ENCODE peak calls at places on chromosomes 16 and 17, in eight cellular contexts. One of them, this sample, is unnamed.

GRCh38 chr16:83648347-83648746 is 159.4 kb upstream of the HSBP1 start:
- DNase-seq in A549: no peak
- DNase-seq in left ventricle myocardium inferior: no peak
- DNase-seq in upper lobe of right lung: no peak
- DNase-seq in sigmoid colon: no peak
- DNase-seq in H9: no peak
- DNase-seq in keratinocyte: no peak
- DNase-seq in lower lobe of right lung: no peak
- DNase-seq in this sample: no peak

GRCh38 chr16:29668267-29668666 is 5.2 kb downstream of the SPN start:
- DNase-seq in A549: no peak
- DNase-seq in left ventricle myocardium inferior: no peak
- DNase-seq in upper lobe of right lung: no peak
- DNase-seq in sigmoid colon: no peak
- DNase-seq in H9: no peak
- DNase-seq in keratinocyte: no peak
- DNase-seq in lower lobe of right lung: no peak
- DNase-seq in this sample: no peak

GRCh38 chr16:85626191-85626951 is 13.2 kb downstream of the GSE1 start:
- DNase-seq in A549: no peak
- DNase-seq in left ventricle myocardium inferior: peak; percentile 40
- DNase-seq in upper lobe of right lung: no peak
- DNase-seq in sigmoid colon: no peak
- DNase-seq in H9: peak; percentile 62
- DNase-seq in keratinocyte: no peak
- DNase-seq in lower lobe of right lung: no peak
- DNase-seq in this sample: peak; percentile 92

GRCh38 chr17:79028496-79029326 is 4.7 kb downstream of the C1QTNF1 start:
- DNase-seq in A549: no peak
- DNase-seq in left ventricle myocardium inferior: no peak
- DNase-seq in upper lobe of right lung: peak; percentile 40
- DNase-seq in sigmoid colon: peak; percentile 59
- DNase-seq in H9: no peak
- DNase-seq in keratinocyte: no peak
- DNase-seq in lower lobe of right lung: no peak
- DNase-seq in this sample: no peak

GRCh38 chr17:72804949-72805348 is 287.5 kb downstream of the SLC39A11 start:
- DNase-seq in A549: no peak
- DNase-seq in left ventricle myocardium inferior: no peak
- DNase-seq in upper lobe of right lung: no peak
- DNase-seq in sigmoid colon: no peak
- DNase-seq in H9: no peak
- DNase-seq in keratinocyte: no peak
- DNase-seq in lower lobe of right lung: no peak
- DNase-seq in this sample: no peak

GRCh38 chr16:89721644-89722391 is 481 bp downstream of the ZNF276 start:
- DNase-seq in A549: peak; percentile 42
- DNase-seq in left ventricle myocardium inferior: peak; percentile 69
- DNase-seq in upper lobe of right lung: peak; percentile 90
- DNase-seq in sigmoid colon: no peak
- DNase-seq in H9: no peak
- DNase-seq in keratinocyte: no peak
- DNase-seq in lower lobe of right lung: peak; percentile 89
- DNase-seq in this sample: peak; percentile 62

GRCh38 chr16:12250578-12250977 is 274.0 kb downstream of the SNX29 start:
- DNase-seq in A549: no peak
- DNase-seq in left ventricle myocardium inferior: no peak
- DNase-seq in upper lobe of right lung: no peak
- DNase-seq in sigmoid colon: no peak
- DNase-seq in H9: no peak
- DNase-seq in keratinocyte: no peak
- DNase-seq in lower lobe of right lung: no peak
- DNase-seq in this sample: no peak

GRCh38 chr16:50103764-50104163 is 38.0 kb downstream of the HEATR3 start:
- DNase-seq in A549: no peak
- DNase-seq in left ventricle myocardium inferior: no peak
- DNase-seq in upper lobe of right lung: no peak
- DNase-seq in sigmoid colon: no peak
- DNase-seq in H9: no peak
- DNase-seq in keratinocyte: no peak
- DNase-seq in lower lobe of right lung: no peak
- DNase-seq in this sample: no peak

GRCh38 chr17:82204831-82205719 is 7.6 kb downstream of the CCDC57 start:
- DNase-seq in A549: peak; percentile 70
- DNase-seq in left ventricle myocardium inferior: no peak
- DNase-seq in upper lobe of right lung: no peak
- DNase-seq in sigmoid colon: no peak
- DNase-seq in H9: no peak
- DNase-seq in keratinocyte: no peak
- DNase-seq in lower lobe of right lung: no peak
- DNase-seq in this sample: no peak

GRCh38 chr16:76583466-76583865 is 306.3 kb downstream of the CNTNAP4 start:
- DNase-seq in A549: no peak
- DNase-seq in left ventricle myocardium inferior: peak; percentile 22
- DNase-seq in upper lobe of right lung: no peak
- DNase-seq in sigmoid colon: no peak
- DNase-seq in H9: no peak
- DNase-seq in keratinocyte: no peak
- DNase-seq in lower lobe of right lung: no peak
- DNase-seq in this sample: no peak

GRCh38 chr17:7280519-7281073 is 922 bp upstream of the SLC2A4 start:
- DNase-seq in A549: peak; percentile 96
- DNase-seq in left ventricle myocardium inferior: peak; percentile 85
- DNase-seq in upper lobe of right lung: peak; percentile 91
- DNase-seq in sigmoid colon: peak; percentile 91
- DNase-seq in H9: peak; percentile 98
- DNase-seq in keratinocyte: peak; percentile 75
- DNase-seq in lower lobe of right lung: peak; percentile 86
- DNase-seq in this sample: peak; percentile 92

GRCh38 chr16:29662000-29662728 is 883 bp upstream of the SPN start:
- DNase-seq in A549: no peak
- DNase-seq in left ventricle myocardium inferior: no peak
- DNase-seq in upper lobe of right lung: no peak
- DNase-seq in sigmoid colon: no peak
- DNase-seq in H9: no peak
- DNase-seq in keratinocyte: no peak
- DNase-seq in lower lobe of right lung: no peak
- DNase-seq in this sample: no peak

GRCh38 chr17:43900858-43901754 is 6.2 kb downstream of the MPP2 start:
- DNase-seq in A549: peak; percentile 72
- DNase-seq in left ventricle myocardium inferior: no peak
- DNase-seq in upper lobe of right lung: no peak
- DNase-seq in sigmoid colon: no peak
- DNase-seq in H9: peak; percentile 59
- DNase-seq in keratinocyte: no peak
- DNase-seq in lower lobe of right lung: no peak
- DNase-seq in this sample: peak; percentile 18

GRCh38 chr16:52450906-52451305 is 96.0 kb downstream of the TOX3 start:
- DNase-seq in A549: no peak
- DNase-seq in left ventricle myocardium inferior: no peak
- DNase-seq in upper lobe of right lung: no peak
- DNase-seq in sigmoid colon: no peak
- DNase-seq in H9: no peak
- DNase-seq in keratinocyte: no peak
- DNase-seq in lower lobe of right lung: no peak
- DNase-seq in this sample: no peak

GRCh38 chr17:76493505-76494167 is 7.6 kb downstream of the RHBDF2 start:
- DNase-seq in A549: no peak
- DNase-seq in left ventricle myocardium inferior: no peak
- DNase-seq in upper lobe of right lung: no peak
- DNase-seq in sigmoid colon: no peak
- DNase-seq in H9: no peak
- DNase-seq in keratinocyte: no peak
- DNase-seq in lower lobe of right lung: no peak
- DNase-seq in this sample: no peak

GRCh38 chr17:78667741-78668640 is 90.8 kb upstream of the DNAH17 start:
- DNase-seq in A549: no peak
- DNase-seq in left ventricle myocardium inferior: no peak
- DNase-seq in upper lobe of right lung: peak; percentile 23
- DNase-seq in sigmoid colon: no peak
- DNase-seq in H9: no peak
- DNase-seq in keratinocyte: no peak
- DNase-seq in lower lobe of right lung: no peak
- DNase-seq in this sample: no peak

GRCh38 chr17:34252890-34253525 is 2.1 kb upstream of the CCL2 start:
- DNase-seq in A549: no peak
- DNase-seq in left ventricle myocardium inferior: no peak
- DNase-seq in upper lobe of right lung: no peak
- DNase-seq in sigmoid colon: no peak
- DNase-seq in H9: no peak
- DNase-seq in keratinocyte: no peak
- DNase-seq in lower lobe of right lung: no peak
- DNase-seq in this sample: no peak
- H3K4me1 ChIP-seq in A549: peaks cover 77% of the 10 kb centered on the region
- H3K4me1 ChIP-seq in left ventricle myocardium inferior: peaks cover 92% of the 10 kb centered on the region
- H3K4me1 ChIP-seq in upper lobe of right lung: peaks cover 75% of the 10 kb centered on the region
- H3K4me1 ChIP-seq in sigmoid colon: peaks cover 76% of the 10 kb centered on the region
- H3K4me1 ChIP-seq in H9: peaks cover 4% of the 10 kb centered on the region
- H3K4me1 ChIP-seq in keratinocyte: peaks cover 26% of the 10 kb centered on the region
- H3K4me1 ChIP-seq in lower lobe of right lung: peaks cover 86% of the 10 kb centered on the region
- H3K4me1 ChIP-seq in this sample: peaks cover 13% of the 10 kb centered on the region

DNA sequence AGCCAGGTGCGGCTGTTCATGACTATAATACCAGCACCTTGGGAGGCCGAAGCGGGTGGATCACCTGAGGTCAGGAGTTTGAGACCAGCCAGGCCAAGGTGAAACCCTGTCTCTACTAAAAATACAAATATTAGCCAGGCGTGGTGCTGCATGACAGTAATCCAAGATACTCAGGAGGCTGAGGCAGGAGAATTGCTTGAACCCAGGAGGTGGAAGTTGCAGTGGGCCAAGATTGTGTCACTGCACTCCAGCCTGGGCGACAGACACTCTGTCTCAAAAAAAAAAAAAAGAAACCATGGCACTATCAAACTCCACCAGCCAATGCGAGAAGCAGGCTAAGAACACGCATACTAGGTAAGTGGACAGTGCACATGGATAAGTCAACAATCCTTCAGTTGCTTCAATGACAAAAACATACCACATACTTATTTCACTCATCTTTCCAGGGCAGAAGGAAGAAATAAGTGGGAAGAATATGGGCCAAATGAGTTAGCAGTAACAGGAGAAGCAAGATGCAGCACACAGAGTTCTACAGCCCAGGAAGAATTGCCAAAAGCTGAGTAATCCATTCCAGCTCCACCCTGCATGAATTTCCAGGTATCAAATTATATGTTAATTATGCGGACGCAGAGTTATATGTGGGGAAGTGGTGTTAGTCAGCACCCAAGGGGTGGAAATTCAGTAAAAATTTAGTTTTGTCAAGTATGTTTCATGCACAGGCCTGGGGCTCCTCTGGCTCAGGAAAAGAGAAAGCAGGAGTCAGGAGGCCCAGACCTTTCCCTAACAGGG is 58.5 kb downstream of the ZFHX3 start:
- DNase-seq in A549: no peak
- DNase-seq in left ventricle myocardium inferior: no peak
- DNase-seq in upper lobe of right lung: no peak
- DNase-seq in sigmoid colon: peak; percentile 78
- DNase-seq in H9: no peak
- DNase-seq in keratinocyte: peak; percentile 63
- DNase-seq in lower lobe of right lung: no peak
- DNase-seq in this sample: no peak
- H3K4me1 ChIP-seq in A549: peaks cover 55% of the 10 kb centered on the region
- H3K4me1 ChIP-seq in left ventricle myocardium inferior: peaks cover 96% of the 10 kb centered on the region
- H3K4me1 ChIP-seq in upper lobe of right lung: peaks cover 56% of the 10 kb centered on the region
- H3K4me1 ChIP-seq in sigmoid colon: peaks cover 83% of the 10 kb centered on the region
- H3K4me1 ChIP-seq in H9: peaks cover 6% of the 10 kb centered on the region
- H3K4me1 ChIP-seq in keratinocyte: peaks cover 53% of the 10 kb centered on the region
- H3K4me1 ChIP-seq in lower lobe of right lung: peaks cover 66% of the 10 kb centered on the region
- H3K4me1 ChIP-seq in this sample: peaks cover 43% of the 10 kb centered on the region

GRCh38 chr16:87853411-87854052 is 15.8 kb downstream of the SLC7A5 start:
- DNase-seq in A549: peak; percentile 82
- DNase-seq in left ventricle myocardium inferior: peak; percentile 94
- DNase-seq in upper lobe of right lung: peak; percentile 97
- DNase-seq in sigmoid colon: peak; percentile 98
- DNase-seq in H9: peak; percentile 88
- DNase-seq in keratinocyte: peak; percentile 87
- DNase-seq in lower lobe of right lung: peak; percentile 96
- DNase-seq in this sample: peak; percentile 88
- H3K4me1 ChIP-seq in A549: peaks cover 98% of the 10 kb centered on the region
- H3K4me1 ChIP-seq in left ventricle myocardium inferior: peaks cover 49% of the 10 kb centered on the region
- H3K4me1 ChIP-seq in upper lobe of right lung: peaks cover 31% of the 10 kb centered on the region
- H3K4me1 ChIP-seq in sigmoid colon: peaks cover 63% of the 10 kb centered on the region
- H3K4me1 ChIP-seq in H9: no peaks in the 10 kb centered on the region
- H3K4me1 ChIP-seq in keratinocyte: peaks cover 73% of the 10 kb centered on the region
- H3K4me1 ChIP-seq in lower lobe of right lung: peaks cover 57% of the 10 kb centered on the region
- H3K4me1 ChIP-seq in this sample: peaks cover 16% of the 10 kb centered on the region

GRCh38 chr16:46885960-46886763 is 2.0 kb downstream of the GPT2 start:
- DNase-seq in A549: no peak
- DNase-seq in left ventricle myocardium inferior: no peak
- DNase-seq in upper lobe of right lung: peak; percentile 40
- DNase-seq in sigmoid colon: no peak
- DNase-seq in H9: no peak
- DNase-seq in keratinocyte: no peak
- DNase-seq in lower lobe of right lung: no peak
- DNase-seq in this sample: peak; percentile 71

GRCh38 chr16:46883690-46884512 is at the start of gene GPT2:
- DNase-seq in A549: peak; percentile 80
- DNase-seq in left ventricle myocardium inferior: peak; percentile 99
- DNase-seq in upper lobe of right lung: peak; percentile 100
- DNase-seq in sigmoid colon: peak; percentile 97
- DNase-seq in H9: peak; percentile 99
- DNase-seq in keratinocyte: peak; percentile 55
- DNase-seq in lower lobe of right lung: peak; percentile 99
- DNase-seq in this sample: peak; percentile 99

GRCh38 chr16:46883353-46883689 is 841 bp upstream of the GPT2 start:
- DNase-seq in A549: no peak
- DNase-seq in left ventricle myocardium inferior: no peak
- DNase-seq in upper lobe of right lung: no peak
- DNase-seq in sigmoid colon: no peak
- DNase-seq in H9: no peak
- DNase-seq in keratinocyte: no peak
- DNase-seq in lower lobe of right lung: no peak
- DNase-seq in this sample: peak; percentile 21

GRCh38 chr16:46882940-46883307 is 1.2 kb upstream of the GPT2 start:
- DNase-seq in A549: no peak
- DNase-seq in left ventricle myocardium inferior: no peak
- DNase-seq in upper lobe of right lung: no peak
- DNase-seq in sigmoid colon: no peak
- DNase-seq in H9: no peak
- DNase-seq in keratinocyte: no peak
- DNase-seq in lower lobe of right lung: no peak
- DNase-seq in this sample: no peak

DNA sequence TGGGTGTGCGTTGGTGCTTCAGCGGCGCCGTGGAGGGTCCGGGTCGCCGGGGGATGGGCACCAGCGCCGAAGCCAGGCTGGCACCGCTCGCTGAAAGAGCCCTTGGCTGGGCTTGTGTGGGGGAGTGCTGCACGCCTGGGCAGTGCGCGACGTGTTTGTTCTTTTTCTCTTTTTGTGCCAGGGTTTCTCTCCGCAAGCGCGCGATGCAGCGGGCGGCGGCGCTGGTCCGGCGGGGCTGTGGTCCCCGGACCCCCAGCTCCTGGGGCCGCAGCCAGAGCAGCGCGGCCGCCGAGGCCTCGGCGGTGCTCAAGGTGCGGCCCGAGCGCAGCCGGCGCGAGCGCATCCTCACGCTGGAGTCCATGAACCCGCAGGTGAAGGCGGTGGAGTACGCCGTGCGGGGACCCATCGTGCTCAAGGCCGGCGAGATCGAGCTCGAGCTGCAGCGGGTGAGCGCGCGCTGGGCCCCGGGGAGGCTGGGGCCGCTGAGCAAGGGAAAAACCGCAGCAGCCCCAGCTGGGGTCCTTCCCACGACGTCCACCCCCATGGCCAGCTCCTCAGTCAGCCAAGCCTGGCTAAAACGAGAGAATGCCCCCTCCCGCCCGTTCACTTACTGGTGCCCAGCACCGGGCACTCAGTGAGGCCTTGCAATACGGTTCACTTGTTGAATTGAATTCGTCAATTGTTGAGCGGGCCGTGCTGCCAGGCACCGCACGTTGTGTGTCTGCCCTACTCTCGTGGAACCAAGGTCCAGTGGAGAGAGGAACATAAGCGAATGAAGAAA is 541 bp downstream of the GPT2 start:
- DNase-seq in A549: no peak
- DNase-seq in left ventricle myocardium inferior: no peak
- DNase-seq in upper lobe of right lung: no peak
- DNase-seq in sigmoid colon: no peak
- DNase-seq in H9: no peak
- DNase-seq in keratinocyte: no peak
- DNase-seq in lower lobe of right lung: no peak
- DNase-seq in this sample: peak; percentile 59
- H3K4me1 ChIP-seq in A549: peaks cover 18% of the 10 kb centered on the region
- H3K4me1 ChIP-seq in left ventricle myocardium inferior: peaks cover 26% of the 10 kb centered on the region
- H3K4me1 ChIP-seq in upper lobe of right lung: peaks cover 4% of the 10 kb centered on the region
- H3K4me1 ChIP-seq in sigmoid colon: peaks cover 14% of the 10 kb centered on the region
- H3K4me1 ChIP-seq in H9: peaks cover 9% of the 10 kb centered on the region
- H3K4me1 ChIP-seq in keratinocyte: peaks cover 34% of the 10 kb centered on the region
- H3K4me1 ChIP-seq in lower lobe of right lung: peaks cover 6% of the 10 kb centered on the region
- H3K4me1 ChIP-seq in this sample: peaks cover 21% of the 10 kb centered on the region